ENCODE peak calls at places on chromosomes 5 and 9, in six cellular contexts. O is left lung; F is thoracic aorta; P is CD4-positive, alpha-beta T cell; G is CD8-positive, alpha-beta memory T cell; Z is coronary artery. W is an unnamed sample.
A peak's percentile ranks its signal among the peaks of the same experiment; 100 is the strongest.

GRCh38 chr5:133265257-133265656 is 213.4 kb downstream of the HSPA4 start:
- DNase-seq in O (no peak), F (no peak), P (no peak), G (no peak), Z (no peak), W (no peak)

GRCh38 chr9:83933804-83934203 is 12.6 kb upstream of the KIF27 start:
- DNase-seq in O (no peak), F (no peak), P (no peak), G (no peak), Z (no peak), W (no peak)

GRCh38 chr9:5455181-5455580 is 4.8 kb downstream of the CD274 start:
- DNase-seq in O (no peak), F (no peak), P (no peak), G (no peak), Z (no peak), W (no peak)

GRCh38 chr9:112380102-112380581 is at the start of gene HSDL2:
- DNase-seq in O (no peak), F (peak; percentile 8), P (peak; percentile 7), G (peak; percentile 13), Z (no peak), W (no peak)

GRCh38 chr5:72166070-72166979 is 59.0 kb downstream of the MAP1B start:
- DNase-seq in O (no peak), F (no peak), P (no peak), G (no peak), Z (no peak), W (peak; percentile 48)

GRCh38 chr9:37760416-37761165 is 7.0 kb downstream of the TRMT10B start:
- DNase-seq in O (no peak), F (no peak), P (no peak), G (no peak), Z (no peak), W (no peak)

GRCh38 chr9:31821583-31821982 is 562.9 kb upstream of the ACO1 start:
- DNase-seq in O (peak; percentile 41), F (no peak), P (no peak), G (no peak), Z (no peak), W (no peak)

GRCh38 chr5:73664796-73665195 is 38.8 kb downstream of the ARHGEF28 start:
- DNase-seq in O (no peak), F (no peak), P (no peak), G (no peak), Z (no peak), W (no peak)

GRCh38 chr9:89274838-89275237 is 36.2 kb upstream of the CKS2 start:
- DNase-seq in O (no peak), F (no peak), P (no peak), G (no peak), Z (no peak), W (no peak)

GRCh38 chr5:59249160-59249559 is 644.4 kb downstream of the PDE4D start:
- DNase-seq in O (no peak), F (no peak), P (no peak), G (no peak), Z (no peak), W (no peak)

GRCh38 chr9:21730899-21731298 is 71.5 kb upstream of the MTAP start:
- DNase-seq in O (no peak), F (no peak), P (no peak), G (no peak), Z (no peak), W (no peak)

GRCh38 chr5:73531356-73531755 is 33.1 kb downstream of the BTF3 start:
- DNase-seq in O (no peak), F (no peak), P (no peak), G (no peak), Z (no peak), W (no peak)

GRCh38 chr5:117568622-117569021 is 994.0 kb upstream of the SEMA6A start:
- DNase-seq in O (no peak), F (no peak), P (no peak), G (no peak), Z (no peak), W (no peak)

GRCh38 chr9:130902204-130903185 is 5.9 kb upstream of the QRFP start:
- DNase-seq in O (no peak), F (no peak), P (no peak), G (no peak), Z (no peak), W (no peak)

GRCh38 chr5:176899296-176899891 is at the start of gene HK3:
- DNase-seq in O (no peak), F (no peak), P (no peak), G (no peak), Z (peak; percentile 71), W (no peak)

GRCh38 chr9:126474786-126475485 is 138.8 kb upstream of the LMX1B start:
- DNase-seq in O (no peak), F (no peak), P (no peak), G (no peak), Z (no peak), W (no peak)

GRCh38 chr5:1975406-1975715 is 92.6 kb upstream of the IRX4 start:
- DNase-seq in O (no peak), F (no peak), P (no peak), G (no peak), Z (no peak), W (no peak)

GRCh38 chr5:111379391-111379816 is 132.9 kb downstream of the STARD4 start:
- DNase-seq in O (no peak), F (no peak), P (no peak), G (no peak), Z (no peak), W (no peak)

GRCh38 chr5:111681791-111682190 is 75.2 kb downstream of the NREP start:
- DNase-seq in O (no peak), F (no peak), P (no peak), G (no peak), Z (no peak), W (no peak)

GRCh38 chr5:17190242-17190778 is 27.1 kb upstream of the BASP1 start:
- DNase-seq in O (no peak), F (no peak), P (no peak), G (no peak), Z (no peak), W (no peak)

GRCh38 chr5:17190799-17191391 is 26.5 kb upstream of the BASP1 start:
- DNase-seq in O (no peak), F (no peak), P (no peak), G (no peak), Z (no peak), W (no peak)

GRCh38 chr5:17192191-17192590 is 25.2 kb upstream of the BASP1 start:
- DNase-seq in O (no peak), F (no peak), P (no peak), G (no peak), Z (no peak), W (no peak)

GRCh38 chr5:17187401-17187800 is 30.0 kb upstream of the BASP1 start:
- DNase-seq in O (no peak), F (no peak), P (no peak), G (no peak), Z (no peak), W (no peak)

DNA sequence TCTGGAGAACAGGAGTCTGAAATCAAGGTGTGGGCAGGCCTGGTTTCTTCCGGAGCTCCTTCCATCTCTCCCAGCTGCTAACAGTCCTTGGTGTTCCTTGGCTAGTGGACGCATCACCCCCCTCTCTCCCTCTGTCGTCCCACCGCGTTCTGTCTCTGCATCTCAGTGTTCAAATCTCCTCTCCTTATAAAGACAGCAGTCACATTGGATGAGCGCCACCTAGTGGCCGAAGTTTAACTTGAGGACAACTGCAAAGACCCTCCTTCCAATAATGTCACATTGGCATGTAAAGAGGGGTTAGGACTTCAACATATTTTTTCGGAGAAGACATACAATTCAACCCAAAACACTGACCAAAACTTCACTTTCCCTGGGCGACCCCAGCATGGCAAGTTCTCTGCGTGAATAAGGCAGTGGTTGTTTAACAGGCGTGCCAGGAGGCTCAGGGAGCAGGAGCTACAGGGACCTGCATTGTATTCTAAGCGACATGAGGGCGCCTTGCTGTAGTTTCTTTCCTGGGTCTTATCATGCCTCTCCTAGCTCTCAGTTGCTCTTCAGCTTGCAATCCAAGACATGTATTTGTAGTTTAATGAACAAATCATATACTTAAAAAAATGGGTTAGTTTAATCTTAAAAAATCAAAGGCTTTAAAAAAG is 27.9 kb upstream of the BASP1 start:
- DNase-seq in O (no peak), F (peak; percentile 43), P (peak; percentile 37), G (peak; percentile 9), Z (peak; percentile 77), W (peak; percentile 86)
- H3K27ac ChIP-seq in O (no peak overlapping the region), F (no peak overlapping the region), P (no peak overlapping the region), G (no peak overlapping the region), Z (no peak overlapping the region), W (no peak overlapping the region)

DNA sequence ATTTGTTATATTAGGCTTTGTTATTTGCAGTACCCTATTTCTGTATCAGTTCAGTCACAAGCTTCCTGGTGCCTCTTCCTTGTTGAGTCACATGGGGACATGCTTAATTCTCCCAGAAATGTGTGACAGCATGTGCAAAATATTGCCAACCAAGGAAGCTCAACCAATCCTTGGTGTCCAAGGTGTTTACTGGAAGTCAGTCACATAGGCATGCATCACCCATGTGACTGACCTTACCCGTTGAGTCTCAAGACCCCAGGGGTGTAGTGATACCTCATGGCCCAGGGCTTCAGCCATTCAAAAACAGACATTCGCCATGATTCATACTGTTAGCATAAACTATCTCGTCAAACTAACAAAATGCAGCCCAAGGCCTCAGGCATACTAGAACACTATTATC is 9.3 kb upstream of the ANKDD1B start:
- DNase-seq in O (no peak), F (no peak), P (no peak), G (no peak), Z (no peak), W (no peak)
- H3K27ac ChIP-seq in O (no peak overlapping the region), F (no peak overlapping the region), P (no peak overlapping the region), G (no peak overlapping the region), Z (no peak overlapping the region), W (no peak overlapping the region)

DNA sequence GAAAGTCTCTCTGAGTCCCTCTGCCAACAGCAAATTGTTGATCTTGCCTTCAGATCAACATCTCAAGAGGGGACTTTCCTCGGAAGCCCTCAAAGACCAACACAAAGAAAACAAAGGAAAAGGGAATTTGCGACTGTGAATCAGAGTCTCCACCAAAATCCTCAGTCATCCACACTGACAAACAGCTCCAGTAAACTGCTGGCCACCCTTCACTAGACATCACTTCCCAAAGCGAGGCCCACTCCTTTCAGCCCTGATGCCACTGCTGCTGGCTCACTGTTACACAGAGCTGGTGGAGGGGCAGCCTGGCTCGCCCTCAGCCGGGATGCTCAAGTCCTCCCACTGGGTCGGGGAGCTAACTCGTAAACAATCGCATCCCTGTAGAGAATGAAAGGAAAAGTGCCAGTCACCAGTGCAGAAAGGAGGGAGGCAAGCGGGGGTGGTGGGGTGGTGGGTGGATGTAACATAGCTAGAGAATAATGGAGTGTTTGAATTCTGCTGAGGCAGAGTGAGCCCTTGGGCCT is 1.3 kb downstream of the FGF1 start:
- DNase-seq in O (no peak), F (no peak), P (no peak), G (no peak), Z (peak; percentile 78), W (no peak)
- H3K27ac ChIP-seq in O (peak overlapping the region; percentile 31), F (peak overlapping the region; percentile 74), P (no peak overlapping the region), G (no peak overlapping the region), Z (peak overlapping the region; percentile 95), W (peak overlapping the region; percentile 77)

DNA sequence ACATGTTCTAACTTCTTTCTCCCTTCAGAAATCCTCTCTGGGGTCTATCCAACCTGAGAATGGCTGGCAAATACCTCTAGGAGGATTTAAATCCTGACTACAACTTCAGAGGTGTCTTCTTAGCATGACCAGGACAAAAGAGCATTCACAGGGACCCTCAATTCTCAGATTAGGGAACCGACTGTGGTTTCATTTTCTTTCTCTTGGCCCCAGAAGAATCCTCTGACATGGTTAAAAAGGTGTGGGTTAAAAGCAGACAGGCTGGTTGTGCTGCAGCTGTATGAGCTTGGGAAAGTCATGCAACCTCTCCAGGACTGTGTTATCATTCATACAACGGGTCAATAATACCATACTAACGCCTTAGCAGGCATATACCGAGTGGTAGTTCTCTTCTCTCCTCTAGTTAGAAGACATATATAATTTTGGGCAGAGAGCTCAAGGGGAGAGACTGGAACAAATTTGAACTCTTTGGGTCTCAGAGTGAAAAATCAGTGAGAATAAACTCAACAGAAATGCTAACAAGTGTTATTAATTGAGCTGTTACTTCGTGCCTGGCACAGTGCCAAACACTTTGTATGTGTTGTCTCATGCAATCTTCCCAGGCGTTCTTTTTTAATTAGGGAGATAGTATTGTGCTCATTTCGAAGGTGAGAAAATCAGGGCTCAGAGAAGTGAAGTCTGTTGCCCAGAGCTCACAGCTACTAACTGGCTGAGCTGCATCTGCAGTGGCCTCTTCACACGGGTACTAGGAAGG is 35.2 kb downstream of the INSYN2B start:
- DNase-seq in O (no peak), F (no peak), P (no peak), G (no peak), Z (no peak), W (no peak)
- H3K27ac ChIP-seq in O (no peak overlapping the region), F (no peak overlapping the region), P (no peak overlapping the region), G (no peak overlapping the region), Z (no peak overlapping the region), W (no peak overlapping the region)